ENCODE peak calls at places on chromosomes 5 and 9, in five cellular contexts. J is mucosa of gallbladder; L is glutamatergic neuron; H is stimulated activated CD8-positive, alpha-beta memory T cell treated with anti-CD3 and anti-CD28 coated beads, Interleukin-2, amount 100 ng/mL, for 1 hour; K is NCI-H774. B is an unnamed sample.
A peak's percentile ranks its signal among the peaks of the same experiment; 100 is the strongest.

GRCh38 chr9:4195285-4195684 is 104.6 kb downstream of the GLIS3 start:
- DNase-seq in J (no peak), L (no peak), H (no peak), K (no peak), B (no peak)

GRCh38 chr5:31921852-31922305 is 252.2 kb downstream of the GOLPH3 start:
- DNase-seq in J (no peak), L (no peak), H (no peak), K (no peak), B (no peak)

GRCh38 chr5:33362915-33363314 is 77.8 kb upstream of the TARS1 start:
- DNase-seq in J (peak; percentile 47), L (no peak), H (no peak), K (no peak), B (no peak)

GRCh38 chr9:105973811-105974407 is 279.6 kb downstream of the TMEM38B start:
- DNase-seq in J (no peak), L (no peak), H (no peak), K (no peak), B (no peak)

GRCh38 chr9:83633676-83634075 is 10.7 kb downstream of the IDNK start:
- DNase-seq in J (no peak), L (no peak), H (no peak), K (no peak), B (no peak)

GRCh38 chr9:91312717-91313325 is 48.9 kb downstream of the AUH start:
- DNase-seq in J (no peak), L (no peak), H (no peak), K (no peak), B (peak; percentile 29)

GRCh38 chr9:31799953-31800609 is 584.4 kb upstream of the ACO1 start:
- DNase-seq in J (no peak), L (no peak), H (no peak), K (peak; percentile 7), B (peak; percentile 43)

GRCh38 chr9:77907581-77907980 is 124.0 kb downstream of the GNAQ start:
- DNase-seq in J (no peak), L (no peak), H (no peak), K (no peak), B (no peak)

GRCh38 chr5:133809801-133810200 is 158.6 kb downstream of the C5orf15 start:
- DNase-seq in J (no peak), L (no peak), H (no peak), K (no peak), B (peak; percentile 34)

GRCh38 chr5:66960373-66961137 is 236.0 kb downstream of the CD180 start:
- DNase-seq in J (no peak), L (no peak), H (no peak), K (peak; percentile 21), B (no peak)

GRCh38 chr5:174999581-174999980 is 275.2 kb downstream of the MSX2 start:
- DNase-seq in J (no peak), L (no peak), H (no peak), K (no peak), B (no peak)

GRCh38 chr5:116518423-116518822 is 56.2 kb downstream of the SEMA6A start:
- DNase-seq in J (no peak), L (no peak), H (no peak), K (no peak), B (no peak)

GRCh38 chr5:173953528-173954090 is 35.4 kb upstream of the C5orf47 start:
- DNase-seq in J (no peak), L (no peak), H (no peak), K (no peak), B (no peak)

GRCh38 chr5:111942214-111942613 is 185.2 kb upstream of the NREP start:
- DNase-seq in J (no peak), L (no peak), H (no peak), K (no peak), B (no peak)

GRCh38 chr9:89659473-89660256 is 54.9 kb downstream of the GADD45G start:
- DNase-seq in J (no peak), L (no peak), H (no peak), K (no peak), B (no peak)

GRCh38 chr9:117413346-117414219 is 1.3 kb downstream of the ASTN2 start:
- DNase-seq in J (no peak), L (peak; percentile 84), H (no peak), K (peak; percentile 47), B (peak; percentile 86)

GRCh38 chr5:74386571-74387334 is 253.8 kb downstream of the ENC1 start:
- DNase-seq in J (no peak), L (no peak), H (no peak), K (no peak), B (no peak)

GRCh38 chr9:120941046-120941770 is 14.6 kb upstream of the TRAF1 start:
- DNase-seq in J (no peak), L (no peak), H (no peak), K (no peak), B (no peak)

GRCh38 chr5:77743181-77743580 is 33.0 kb downstream of the TBCA start:
- DNase-seq in J (no peak), L (no peak), H (no peak), K (no peak), B (no peak)

GRCh38 chr5:1514027-1514818 is 9.5 kb downstream of the LPCAT1 start:
- DNase-seq in J (no peak), L (peak; percentile 21), H (no peak), K (no peak), B (no peak)

GRCh38 chr9:121652037-121652837 is 803 bp downstream of the DAB2IP start:
- DNase-seq in J (no peak), L (no peak), H (no peak), K (no peak), B (peak; percentile 79)

GRCh38 chr5:102845041-102845440 is 89.9 kb downstream of the PAM start:
- DNase-seq in J (no peak), L (no peak), H (no peak), K (no peak), B (no peak)

GRCh38 chr9:111615928-111616327 is 15.2 kb upstream of the DNAJC25 start:
- DNase-seq in J (no peak), L (no peak), H (no peak), K (no peak), B (no peak)